ENCODE peak calls at places on chromosomes 4 and X, in eight cellular contexts. One of them, this sample, is unnamed.

GRCh38 chr4:83876047-83876446 is 340.1 kb downstream of the GPAT3 start:
- DNase-seq in astrocyte: peak
- DNase-seq in mesothelial cell of epicardium: no peak
- DNase-seq in HCT116: no peak
- DNase-seq in MM.1S: no peak
- DNase-seq in upper lobe of right lung: no peak
- DNase-seq in B cell: no peak
- DNase-seq in BE2C: no peak
- DNase-seq in this sample: peak

GRCh38 chrX:153055827-153056748 is at the start of gene PNMA3:
- DNase-seq in astrocyte: no peak
- DNase-seq in mesothelial cell of epicardium: no peak
- DNase-seq in HCT116: no peak
- DNase-seq in MM.1S: no peak
- DNase-seq in upper lobe of right lung: no peak
- DNase-seq in B cell: no peak
- DNase-seq in BE2C: peak
- DNase-seq in this sample: no peak

GRCh38 chr4:99219479-99219878 is 433 bp upstream of the ADH6 start:
- DNase-seq in astrocyte: no peak
- DNase-seq in mesothelial cell of epicardium: no peak
- DNase-seq in HCT116: no peak
- DNase-seq in MM.1S: peak
- DNase-seq in upper lobe of right lung: no peak
- DNase-seq in B cell: no peak
- DNase-seq in BE2C: no peak
- DNase-seq in this sample: no peak

GRCh38 chr4:185624248-185624568 is 88.9 kb upstream of the PDLIM3 start:
- DNase-seq in astrocyte: no peak
- DNase-seq in mesothelial cell of epicardium: no peak
- DNase-seq in HCT116: no peak
- DNase-seq in MM.1S: no peak
- DNase-seq in upper lobe of right lung: no peak
- DNase-seq in B cell: no peak
- DNase-seq in BE2C: peak
- DNase-seq in this sample: no peak

GRCh38 chrX:19673334-19674040 is 158.2 kb upstream of the MAP3K15 start:
- DNase-seq in astrocyte: peak
- DNase-seq in mesothelial cell of epicardium: no peak
- DNase-seq in HCT116: peak
- DNase-seq in MM.1S: no peak
- DNase-seq in upper lobe of right lung: peak
- DNase-seq in B cell: no peak
- DNase-seq in BE2C: peak
- DNase-seq in this sample: peak

GRCh38 chr4:76809594-76810305 is 88.2 kb downstream of the SOWAHB start:
- DNase-seq in astrocyte: peak
- DNase-seq in mesothelial cell of epicardium: no peak
- DNase-seq in HCT116: no peak
- DNase-seq in MM.1S: no peak
- DNase-seq in upper lobe of right lung: no peak
- DNase-seq in B cell: no peak
- DNase-seq in BE2C: no peak
- DNase-seq in this sample: peak

GRCh38 chr4:174012135-174012923 is 271.1 kb downstream of the FBXO8 start:
- DNase-seq in astrocyte: no peak
- DNase-seq in mesothelial cell of epicardium: no peak
- DNase-seq in HCT116: no peak
- DNase-seq in MM.1S: no peak
- DNase-seq in upper lobe of right lung: no peak
- DNase-seq in B cell: no peak
- DNase-seq in BE2C: no peak
- DNase-seq in this sample: no peak

GRCh38 chr4:163331629-163332360 is 601 bp downstream of the NPY1R start:
- DNase-seq in astrocyte: peak
- DNase-seq in mesothelial cell of epicardium: no peak
- DNase-seq in HCT116: no peak
- DNase-seq in MM.1S: no peak
- DNase-seq in upper lobe of right lung: peak
- DNase-seq in B cell: no peak
- DNase-seq in BE2C: peak
- DNase-seq in this sample: peak

GRCh38 chr4:124946696-124947095 is 234.2 kb upstream of the ANKRD50 start:
- DNase-seq in astrocyte: no peak
- DNase-seq in mesothelial cell of epicardium: no peak
- DNase-seq in HCT116: no peak
- DNase-seq in MM.1S: no peak
- DNase-seq in upper lobe of right lung: no peak
- DNase-seq in B cell: no peak
- DNase-seq in BE2C: no peak
- DNase-seq in this sample: no peak

GRCh38 chrX:41600266-41600665 is 88.5 kb upstream of the GPR34 start:
- DNase-seq in astrocyte: peak
- DNase-seq in mesothelial cell of epicardium: no peak
- DNase-seq in HCT116: no peak
- DNase-seq in MM.1S: no peak
- DNase-seq in upper lobe of right lung: no peak
- DNase-seq in B cell: no peak
- DNase-seq in BE2C: no peak
- DNase-seq in this sample: no peak

GRCh38 chr4:184815046-184815877 is 10.5 kb downstream of the ACSL1 start:
- DNase-seq in astrocyte: peak
- DNase-seq in mesothelial cell of epicardium: peak
- DNase-seq in HCT116: peak
- DNase-seq in MM.1S: peak
- DNase-seq in upper lobe of right lung: peak
- DNase-seq in B cell: peak
- DNase-seq in BE2C: peak
- DNase-seq in this sample: peak

GRCh38 chr4:72899214-72899613 is 170.3 kb downstream of the COX18 start:
- DNase-seq in astrocyte: peak
- DNase-seq in mesothelial cell of epicardium: no peak
- DNase-seq in HCT116: no peak
- DNase-seq in MM.1S: no peak
- DNase-seq in upper lobe of right lung: no peak
- DNase-seq in B cell: no peak
- DNase-seq in BE2C: no peak
- DNase-seq in this sample: no peak

GRCh38 chr4:17667653-17668201 is 53.3 kb downstream of the MED28 start:
- DNase-seq in astrocyte: no peak
- DNase-seq in mesothelial cell of epicardium: no peak
- DNase-seq in HCT116: no peak
- DNase-seq in MM.1S: peak
- DNase-seq in upper lobe of right lung: no peak
- DNase-seq in B cell: no peak
- DNase-seq in BE2C: no peak
- DNase-seq in this sample: no peak

GRCh38 chrX:39772057-39772832 is 325.5 kb downstream of the BCOR start:
- DNase-seq in astrocyte: peak
- DNase-seq in mesothelial cell of epicardium: no peak
- DNase-seq in HCT116: no peak
- DNase-seq in MM.1S: peak
- DNase-seq in upper lobe of right lung: no peak
- DNase-seq in B cell: no peak
- DNase-seq in BE2C: no peak
- DNase-seq in this sample: no peak

GRCh38 chr4:153564630-153565525 is 98.7 kb downstream of the TMEM131L start:
- DNase-seq in astrocyte: peak
- DNase-seq in mesothelial cell of epicardium: no peak
- DNase-seq in HCT116: no peak
- DNase-seq in MM.1S: no peak
- DNase-seq in upper lobe of right lung: no peak
- DNase-seq in B cell: no peak
- DNase-seq in BE2C: peak
- DNase-seq in this sample: peak

GRCh38 chr4:13523591-13524503 is 20.5 kb downstream of the NKX3-2 start:
- DNase-seq in astrocyte: no peak
- DNase-seq in mesothelial cell of epicardium: no peak
- DNase-seq in HCT116: no peak
- DNase-seq in MM.1S: no peak
- DNase-seq in upper lobe of right lung: no peak
- DNase-seq in B cell: no peak
- DNase-seq in BE2C: no peak
- DNase-seq in this sample: no peak

GRCh38 chr4:128386761-128387599 is 99.4 kb upstream of the PGRMC2 start:
- DNase-seq in astrocyte: peak
- DNase-seq in mesothelial cell of epicardium: no peak
- DNase-seq in HCT116: peak
- DNase-seq in MM.1S: no peak
- DNase-seq in upper lobe of right lung: peak
- DNase-seq in B cell: no peak
- DNase-seq in BE2C: peak
- DNase-seq in this sample: peak

DNA sequence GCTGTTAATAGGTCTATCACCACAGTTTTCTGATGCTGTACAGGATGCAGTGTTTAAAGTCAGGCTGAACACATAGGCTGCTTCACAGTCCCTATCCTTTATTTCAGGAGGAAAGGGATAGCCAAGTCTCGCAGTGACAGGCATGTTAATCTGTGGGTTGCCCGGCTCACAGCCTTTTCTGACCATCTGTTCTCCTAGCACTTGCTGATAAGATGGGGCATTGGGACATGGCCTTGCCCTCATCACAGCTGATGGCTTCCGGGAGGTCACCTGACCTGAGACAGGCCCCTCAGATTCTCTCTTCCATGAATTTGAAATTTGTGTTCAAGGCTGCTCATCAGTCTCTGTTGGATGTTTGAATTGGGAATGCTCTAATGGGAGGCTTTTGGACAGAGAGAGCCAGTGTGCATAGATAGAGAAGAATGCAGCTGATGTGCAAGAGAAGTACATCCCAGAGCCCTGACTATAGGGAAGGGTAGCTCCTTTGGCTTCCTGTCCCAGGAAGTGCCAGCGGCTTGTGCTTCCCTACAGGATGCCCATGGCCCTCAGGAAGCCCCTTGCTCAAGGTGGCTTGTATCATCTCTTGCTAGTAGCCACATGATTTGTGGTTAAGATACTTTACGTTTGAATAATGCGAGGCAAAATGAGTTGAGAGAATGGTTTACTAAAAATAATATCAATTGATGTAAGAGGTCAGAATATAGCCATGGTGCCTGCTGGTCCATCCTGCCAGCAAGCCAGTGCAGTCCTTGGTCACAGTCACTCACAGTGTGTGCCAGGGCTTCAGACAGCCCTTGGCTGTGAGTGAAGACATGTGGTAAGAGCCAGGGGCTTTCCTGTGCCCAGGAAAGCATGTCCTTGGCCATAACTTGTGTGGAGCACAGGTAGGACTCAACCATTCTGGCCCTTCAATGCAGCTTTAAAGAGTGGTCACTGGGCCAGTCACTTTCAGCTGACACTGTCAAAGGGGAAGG is 88.6 kb downstream of the TSPAN7 start:
- DNase-seq in astrocyte: no peak
- DNase-seq in mesothelial cell of epicardium: no peak
- DNase-seq in HCT116: no peak
- DNase-seq in MM.1S: no peak
- DNase-seq in upper lobe of right lung: no peak
- DNase-seq in B cell: no peak
- DNase-seq in BE2C: no peak
- DNase-seq in this sample: no peak
- TF ChIP-seq CTCF in astrocyte: no peak
- TF ChIP-seq CTCF in mesothelial cell of epicardium: no peak
- TF ChIP-seq CTCF in HCT116: no peak
- TF ChIP-seq CTCF in MM.1S: no peak
- TF ChIP-seq CTCF in upper lobe of right lung: no peak
- TF ChIP-seq CTCF in B cell: no peak
- TF ChIP-seq CTCF in BE2C: no peak
- TF ChIP-seq CTCF in this sample: no peak

DNA sequence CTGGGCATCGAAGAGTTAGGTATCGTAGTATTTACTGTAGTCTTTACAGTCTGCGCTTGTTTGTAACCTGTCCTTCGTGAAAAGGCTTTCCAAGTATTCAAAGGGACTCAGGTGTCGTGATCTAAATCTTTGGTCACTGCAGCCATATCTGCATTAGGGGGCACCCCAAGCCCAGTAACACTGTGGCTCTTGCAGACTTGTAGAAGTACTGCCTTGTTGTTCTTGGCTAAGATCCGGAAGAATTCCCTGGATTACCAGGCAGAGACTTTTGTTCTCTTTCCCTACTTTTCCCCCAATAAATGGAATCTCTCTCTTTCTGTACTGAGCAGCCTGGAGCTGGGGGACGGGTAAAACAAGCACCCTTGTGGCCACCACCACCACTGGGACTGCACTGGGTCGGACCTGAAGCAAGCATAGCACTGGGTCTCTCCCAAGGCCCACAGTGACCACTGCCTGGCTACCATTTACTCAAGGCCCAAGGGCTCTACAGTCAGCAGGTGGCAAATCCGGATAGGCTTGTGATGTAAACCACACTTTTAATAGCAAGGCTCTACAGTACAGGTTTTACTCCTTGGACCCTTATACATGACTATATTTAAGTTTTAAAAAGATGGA is 12.0 kb downstream of the CXorf58 start:
- DNase-seq in astrocyte: no peak
- DNase-seq in mesothelial cell of epicardium: no peak
- DNase-seq in HCT116: no peak
- DNase-seq in MM.1S: no peak
- DNase-seq in upper lobe of right lung: no peak
- DNase-seq in B cell: no peak
- DNase-seq in BE2C: no peak
- DNase-seq in this sample: peak
- TF ChIP-seq CTCF in astrocyte: no peak
- TF ChIP-seq CTCF in mesothelial cell of epicardium: no peak
- TF ChIP-seq CTCF in HCT116: no peak
- TF ChIP-seq CTCF in MM.1S: no peak
- TF ChIP-seq CTCF in upper lobe of right lung: no peak
- TF ChIP-seq CTCF in B cell: no peak
- TF ChIP-seq CTCF in BE2C: peak
- TF ChIP-seq CTCF in this sample: peak

GRCh38 chr4:15907430-15907829 is 31.1 kb downstream of the FGFBP1 start:
- DNase-seq in astrocyte: no peak
- DNase-seq in mesothelial cell of epicardium: no peak
- DNase-seq in HCT116: no peak
- DNase-seq in MM.1S: no peak
- DNase-seq in upper lobe of right lung: no peak
- DNase-seq in B cell: no peak
- DNase-seq in BE2C: no peak
- DNase-seq in this sample: no peak
- TF ChIP-seq CTCF in astrocyte: no peak
- TF ChIP-seq CTCF in mesothelial cell of epicardium: no peak
- TF ChIP-seq CTCF in HCT116: no peak
- TF ChIP-seq CTCF in MM.1S: no peak
- TF ChIP-seq CTCF in upper lobe of right lung: no peak
- TF ChIP-seq CTCF in B cell: no peak
- TF ChIP-seq CTCF in BE2C: no peak
- TF ChIP-seq CTCF in this sample: no peak

DNA sequence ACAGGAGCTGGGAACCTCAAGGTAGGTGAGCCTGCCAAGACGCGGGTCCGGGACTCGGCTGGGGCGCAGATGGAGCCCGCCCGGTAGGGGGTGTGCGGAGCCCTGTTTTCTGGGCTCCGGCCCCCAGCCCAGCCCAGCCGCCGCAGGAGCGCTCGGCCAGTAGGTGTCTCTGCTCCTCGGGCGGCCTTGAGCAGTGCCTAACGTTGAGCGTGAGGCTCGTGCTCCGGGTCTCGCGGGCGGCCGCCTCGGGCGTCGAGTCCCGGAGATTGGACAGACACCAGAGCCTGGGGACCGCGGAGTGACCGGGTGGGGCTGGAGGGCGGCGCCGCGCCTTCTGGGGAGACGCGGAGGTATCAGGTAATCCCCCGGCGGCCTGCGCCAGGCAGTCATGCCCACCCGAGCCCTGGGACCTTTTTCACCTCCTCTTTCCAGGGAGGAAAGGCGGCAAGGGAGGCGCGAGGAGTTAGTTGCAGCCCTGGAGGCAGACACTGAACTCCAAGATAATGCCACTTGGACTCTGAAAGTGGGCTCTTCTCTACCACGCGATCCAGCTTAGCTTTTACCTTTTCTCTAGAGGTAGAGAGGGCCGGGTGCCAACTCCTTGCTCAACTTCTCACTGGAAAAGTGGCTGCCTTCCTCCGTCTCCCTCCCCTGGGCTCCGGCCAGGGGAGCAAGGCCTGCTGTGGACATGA is 14.5 kb upstream of the FGG start:
- DNase-seq in astrocyte: peak
- DNase-seq in mesothelial cell of epicardium: peak
- DNase-seq in HCT116: peak
- DNase-seq in MM.1S: peak
- DNase-seq in upper lobe of right lung: peak
- DNase-seq in B cell: peak
- DNase-seq in BE2C: peak
- DNase-seq in this sample: peak
- TF ChIP-seq CTCF in astrocyte: peak
- TF ChIP-seq CTCF in mesothelial cell of epicardium: peak
- TF ChIP-seq CTCF in HCT116: peak
- TF ChIP-seq CTCF in MM.1S: peak
- TF ChIP-seq CTCF in upper lobe of right lung: peak
- TF ChIP-seq CTCF in B cell: peak
- TF ChIP-seq CTCF in BE2C: peak
- TF ChIP-seq CTCF in this sample: peak